ENCODE peak calls at places on chromosomes 2 and 18, in four cellular contexts. U is HepG2, A is GM12891, Z is K562. Q is an unnamed sample.

GRCh38 chr2:20188851-20189250 is 36.1 kb downstream of the SDC1 start:
- DNase-seq in U (no peak), A (no peak), Z (no peak), Q (no peak)

GRCh38 chr2:157874997-157875719 is 972 bp downstream of the ACVR1 start:
- DNase-seq in U (no peak), A (no peak), Z (peak), Q (no peak)

GRCh38 chr2:236682651-236683422 is 113.2 kb downstream of the ACKR3 start:
- DNase-seq in U (no peak), A (no peak), Z (no peak), Q (no peak)

GRCh38 chr18:40687401-40687800 is 1267.6 kb upstream of the PIK3C3 start:
- DNase-seq in U (no peak), A (no peak), Z (no peak), Q (no peak)

GRCh38 chr2:42566837-42567251 is 1.6 kb upstream of the MTA3 start:
- DNase-seq in U (no peak), A (no peak), Z (no peak), Q (no peak)

GRCh38 chr2:8806885-8807701 is 30.3 kb downstream of the KIDINS220 start:
- DNase-seq in U (no peak), A (no peak), Z (peak), Q (no peak)

GRCh38 chr2:18611604-18612003 is 22.2 kb upstream of the NT5C1B start:
- DNase-seq in U (no peak), A (no peak), Z (no peak), Q (no peak)

GRCh38 chr2:182784777-182785176 is 68.7 kb downstream of the DNAJC10 start:
- DNase-seq in U (peak), A (no peak), Z (peak), Q (no peak)

GRCh38 chr2:239811806-239812560 is 213.2 kb downstream of the NDUFA10 start:
- DNase-seq in U (no peak), A (no peak), Z (no peak), Q (no peak)

GRCh38 chr2:51247252-51247651 is 215.3 kb upstream of the NRXN1 start:
- DNase-seq in U (no peak), A (no peak), Z (no peak), Q (no peak)

GRCh38 chr2:200786826-200787225 is 24.9 kb upstream of the BZW1 start:
- DNase-seq in U (no peak), A (no peak), Z (no peak), Q (no peak)

GRCh38 chr2:96260404-96261260 is 5.2 kb downstream of the TMEM127 start:
- DNase-seq in U (peak), A (no peak), Z (peak), Q (peak)

GRCh38 chr2:48109491-48110204 is 203.3 kb upstream of the FBXO11 start:
- DNase-seq in U (peak), A (no peak), Z (no peak), Q (no peak)

GRCh38 chr2:146523218-146523617 is 1321.6 kb upstream of the ACVR2A start:
- DNase-seq in U (no peak), A (no peak), Z (no peak), Q (no peak)

GRCh38 chr2:215032153-215032552 is 106.3 kb downstream of the ABCA12 start:
- DNase-seq in U (no peak), A (no peak), Z (no peak), Q (no peak)

GRCh38 chr2:118232391-118233255 is 144.4 kb downstream of the INSIG2 start:
- DNase-seq in U (no peak), A (no peak), Z (no peak), Q (no peak)

GRCh38 chr2:176383100-176383499 is 113.9 kb downstream of the MTX2 start:
- DNase-seq in U (no peak), A (no peak), Z (no peak), Q (no peak)

GRCh38 chr2:96344011-96344410 is 8.4 kb downstream of the NCAPH start:
- DNase-seq in U (no peak), A (no peak), Z (no peak), Q (peak)

GRCh38 chr18:56139792-56140254 is 498.6 kb downstream of the TXNL1 start:
- DNase-seq in U (no peak), A (no peak), Z (no peak), Q (no peak)

GRCh38 chr2:239319261-239319661 is 81.6 kb downstream of the HDAC4 start:
- DNase-seq in U (no peak), A (no peak), Z (peak), Q (no peak)

GRCh38 chr2:101826716-101827115 is 129.2 kb downstream of the MAP4K4 start:
- DNase-seq in U (no peak), A (no peak), Z (no peak), Q (no peak)

GRCh38 chr2:242098445-242099128 is 229.1 kb downstream of the RTP5 start:
- DNase-seq in U (no peak), A (no peak), Z (peak), Q (no peak)

GRCh38 chr18:9992300-9992987 is 78.6 kb downstream of the VAPA start:
- DNase-seq in U (no peak), A (no peak), Z (no peak), Q (no peak)

GRCh38 chr2:37664190-37664751 is 7.2 kb downstream of the CDC42EP3 start:
- DNase-seq in U (no peak), A (no peak), Z (no peak), Q (no peak)

GRCh38 chr2:96116424-96116878 is at the start of gene ADRA2B:
- DNase-seq in U (no peak), A (peak), Z (peak), Q (peak)

GRCh38 chr2:188158337-188159100 is 133.2 kb upstream of the GULP1 start:
- DNase-seq in U (no peak), A (no peak), Z (no peak), Q (no peak)

GRCh38 chr2:16114836-16115235 is 174.5 kb downstream of the MYCN start:
- DNase-seq in U (peak), A (no peak), Z (no peak), Q (no peak)

GRCh38 chr2:48006094-48006493 is 99.8 kb upstream of the FBXO11 start:
- DNase-seq in U (no peak), A (no peak), Z (peak), Q (no peak)

GRCh38 chr2:233255151-233255550 is 3.7 kb downstream of the ATG16L1 start:
- DNase-seq in U (no peak), A (no peak), Z (no peak), Q (no peak)

DNA sequence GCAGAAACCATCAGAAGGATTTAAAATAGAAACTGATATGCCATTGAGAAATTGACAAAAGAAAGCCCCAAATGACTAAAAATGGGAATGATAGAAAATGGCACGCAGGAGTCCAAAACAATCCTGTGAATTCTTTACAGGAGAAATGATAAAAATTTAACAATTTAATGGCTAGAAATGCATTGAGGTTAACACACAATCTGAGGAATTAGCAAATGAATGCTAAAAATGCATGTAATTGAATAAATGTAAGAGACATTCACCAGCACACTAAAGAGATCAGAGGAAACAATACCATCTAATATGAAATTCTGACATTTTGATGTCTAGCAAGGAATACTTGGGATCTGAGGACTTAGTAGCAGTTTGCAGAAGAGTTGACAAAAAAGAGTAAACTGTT is 37.0 kb downstream of the MARCHF4 start:
- DNase-seq in U (no peak), A (no peak), Z (no peak), Q (no peak)
- TF ChIP-seq TAF1 in U (no peak), A (no peak), Z (no peak), Q (no peak)

DNA sequence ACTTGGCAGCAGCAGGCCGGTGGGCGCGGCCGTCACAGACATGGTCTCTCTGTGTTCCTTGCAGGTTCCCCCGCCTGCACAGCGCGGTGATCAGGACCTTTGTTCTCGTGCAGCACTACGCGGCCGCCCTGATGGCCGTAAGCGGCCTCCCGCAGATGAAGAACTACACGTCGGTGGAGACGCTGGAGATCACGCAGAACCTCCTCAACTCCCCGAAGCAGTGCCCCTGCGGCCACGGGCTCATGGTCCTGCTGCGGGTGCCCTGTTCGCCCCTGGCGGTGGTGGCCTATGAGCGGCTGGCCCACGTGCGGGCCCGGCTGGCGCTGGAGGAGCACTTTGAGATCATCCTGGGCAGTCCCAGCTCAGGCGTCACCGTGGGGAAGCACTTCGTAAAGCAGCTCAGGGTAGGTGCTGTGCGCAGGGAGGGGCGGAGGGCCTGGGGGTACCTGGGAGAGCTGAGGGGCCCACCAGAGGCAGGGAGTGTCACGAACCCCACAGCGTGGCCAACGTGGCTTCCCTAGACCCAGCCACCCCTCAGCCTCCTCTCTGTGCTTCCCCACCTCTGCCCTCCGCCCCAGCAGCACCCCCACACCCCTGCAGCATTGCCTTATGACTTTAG is 59.3 kb downstream of the NTSR2 start:
- DNase-seq in U (no peak), A (no peak), Z (no peak), Q (no peak)
- TF ChIP-seq POLR2A in U (no peak), A (no peak), Z (no peak), Q (no peak)

GRCh38 chr2:498493-499178 is 178.6 kb downstream of the TMEM18 start:
- DNase-seq in U (no peak), A (no peak), Z (no peak), Q (no peak)
- TF ChIP-seq POLR2AphosphoS5 in U (no peak), A (no peak), Z (no peak), Q (no peak)

GRCh38 chr2:120293123-120293990 is 40.7 kb downstream of the RALB start:
- DNase-seq in U (no peak), A (no peak), Z (no peak), Q (no peak)

GRCh38 chr2:120289221-120289906 is 36.7 kb downstream of the RALB start:
- DNase-seq in U (no peak), A (no peak), Z (no peak), Q (no peak)

GRCh38 chr2:120293991-120294329 is 41.3 kb downstream of the RALB start:
- DNase-seq in U (no peak), A (no peak), Z (no peak), Q (peak)

GRCh38 chr2:120290737-120291136 is 38.1 kb downstream of the RALB start:
- DNase-seq in U (no peak), A (no peak), Z (no peak), Q (no peak)

GRCh38 chr2:120291464-120292311 is 39.0 kb downstream of the RALB start:
- DNase-seq in U (no peak), A (no peak), Z (peak), Q (no peak)
- TF ChIP-seq TAF1 in U (no peak), A (no peak), Z (no peak), Q (no peak)

GRCh38 chr2:60707750-60708371 is 48.2 kb upstream of the PAPOLG start:
- DNase-seq in U (peak), A (peak), Z (peak), Q (no peak)

GRCh38 chr2:60708630-60709320 is 47.3 kb upstream of the PAPOLG start:
- DNase-seq in U (no peak), A (no peak), Z (no peak), Q (no peak)

GRCh38 chr2:60706021-60706420 is 50.0 kb upstream of the PAPOLG start:
- DNase-seq in U (no peak), A (no peak), Z (no peak), Q (no peak)

GRCh38 chr2:60710707-60711106 is 45.4 kb upstream of the PAPOLG start:
- DNase-seq in U (no peak), A (no peak), Z (no peak), Q (no peak)
- TF ChIP-seq POLR2A in U (no peak), A (no peak), Z (no peak), Q (no peak)

DNA sequence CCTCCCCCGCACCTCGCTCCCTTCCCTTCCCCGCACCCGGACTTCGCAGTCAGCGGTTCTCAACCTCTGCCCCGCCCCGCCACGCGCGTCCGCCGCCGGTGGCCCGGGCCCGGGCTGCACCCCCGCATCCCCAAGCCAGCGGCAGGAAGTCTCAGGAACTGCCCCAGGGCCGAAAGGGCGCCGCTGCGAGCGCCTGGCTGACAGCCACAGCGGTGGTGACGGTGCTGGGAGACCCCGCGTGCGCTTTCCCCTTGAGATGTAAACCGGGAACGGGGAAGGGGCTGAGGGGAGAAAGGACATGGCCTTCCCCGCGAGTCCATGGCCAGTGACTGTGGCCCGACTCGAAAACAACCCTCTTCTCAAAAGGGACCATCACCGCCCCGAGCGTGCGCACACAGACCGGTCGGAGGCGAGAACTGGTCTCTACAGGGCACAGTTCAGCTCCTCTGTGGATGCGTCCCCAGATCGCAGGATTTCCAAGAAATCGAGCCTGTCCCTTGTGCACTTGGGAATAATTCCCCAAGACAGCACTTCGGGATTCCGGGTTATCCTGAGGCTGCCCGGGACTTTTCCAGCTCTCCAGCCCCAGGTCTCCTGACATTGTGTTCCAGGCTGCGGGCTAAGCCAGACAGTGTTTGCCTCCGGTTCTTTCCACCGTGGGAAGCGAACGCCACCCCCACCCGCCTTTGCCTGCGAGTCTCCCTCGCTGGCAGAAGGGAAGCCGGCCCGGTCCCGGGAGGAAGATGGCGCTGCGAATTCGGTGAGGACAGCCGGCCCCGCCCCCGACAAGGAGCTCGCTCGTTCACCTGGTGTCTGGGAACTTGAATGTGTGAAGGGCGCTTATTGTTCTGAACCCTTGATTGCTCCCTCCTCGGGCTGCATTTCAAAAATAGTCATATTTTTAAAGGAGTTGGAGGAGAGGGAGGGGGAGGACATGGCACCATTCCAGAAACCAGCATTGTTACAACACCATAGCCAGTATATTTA is 2.7 kb downstream of the LRATD1 start:
- DNase-seq in U (no peak), A (no peak), Z (peak), Q (no peak)
- TF ChIP-seq POLR2AphosphoS5 in U (no peak), A (no peak), Z (no peak), Q (no peak)

GRCh38 chr2:208040199-208041171 is 15.2 kb upstream of the PLEKHM3 start:
- DNase-seq in U (peak), A (peak), Z (peak), Q (no peak)
- TF ChIP-seq TAF1 in U (no peak), A (no peak), Z (no peak), Q (no peak)

DNA sequence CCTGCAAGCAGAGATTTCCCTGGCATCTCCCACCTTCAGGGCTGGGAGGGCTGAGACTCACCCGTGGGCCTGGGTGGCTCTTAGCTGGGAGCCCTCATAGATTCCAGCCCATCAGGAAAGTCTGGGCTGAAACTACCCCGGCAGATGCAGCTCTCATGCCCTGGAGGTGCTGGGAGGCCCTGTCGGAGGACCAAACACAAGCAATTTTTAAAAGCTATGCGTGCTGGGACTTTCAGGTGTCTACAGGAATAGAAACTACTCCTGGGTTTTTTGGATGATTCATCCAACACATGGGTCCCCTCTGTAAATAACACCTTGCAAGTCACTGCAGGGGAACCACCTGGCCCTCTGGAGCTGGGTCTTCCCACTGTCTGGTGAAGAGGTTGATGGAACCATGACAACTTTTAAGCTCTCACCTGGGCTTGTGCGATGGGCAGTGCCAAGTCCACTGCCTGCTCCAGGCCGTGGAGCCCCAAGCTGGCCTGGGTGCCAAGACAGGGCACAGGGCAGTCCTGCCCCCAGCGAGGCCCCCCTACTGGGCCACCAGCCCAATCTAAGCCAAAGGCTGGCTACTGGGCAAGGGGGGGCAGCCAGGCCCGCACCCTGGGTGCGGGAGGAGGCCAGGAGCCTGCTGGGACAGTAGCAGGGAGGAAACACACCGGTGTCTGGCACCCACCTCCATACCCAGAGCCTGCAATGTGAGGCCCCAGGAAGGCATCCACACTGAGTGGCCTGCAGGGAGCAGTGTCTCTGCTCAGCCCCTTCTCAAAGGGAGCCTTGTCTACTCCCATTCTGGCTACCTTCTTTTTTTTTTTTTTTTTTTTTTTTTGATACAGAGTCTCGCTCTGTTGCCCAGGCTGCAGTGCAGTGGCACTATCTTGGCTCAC is 1.1 kb upstream of the GPR55 start:
- DNase-seq in U (no peak), A (no peak), Z (no peak), Q (peak)
- TF ChIP-seq POLR2A in U (no peak), A (peak), Z (no peak), Q (peak)